ENCODE peak calls at places on chromosomes 2 and 18, in eight cellular contexts. S is HT1080, Z is B cell, B is activated T-cell treated with anti-CD3 and anti-CD28 coated beads for 1 hour, M is NCI-H2081, A is GM12865, F is tibial artery, P is stromal cell of bone marrow. L is an unnamed sample.

GRCh38 chr18:26546875-26547301 is 1.5 kb downstream of the KCTD1 start:
- DNase-seq in B (no peak), A (no peak), P (no peak), M (no peak), S (no peak), Z (no peak), F (no peak), L (no peak)

GRCh38 chr2:159895258-159896209 is 97.5 kb upstream of the CD302 start:
- DNase-seq in F (no peak), P (no peak), S (no peak), A (peak), M (no peak), Z (no peak), B (no peak), L (peak)

GRCh38 chr2:121977326-121977725 is 221.9 kb downstream of the TSN start:
- DNase-seq in Z (no peak), P (no peak), S (no peak), B (no peak), M (no peak), A (no peak), F (no peak), L (no peak)

GRCh38 chr2:185857676-185858075 is 119.1 kb downstream of the FSIP2 start:
- DNase-seq in Z (no peak), B (no peak), P (no peak), M (no peak), A (no peak), F (no peak), S (no peak), L (no peak)

GRCh38 chr2:29270606-29271005 is 155.4 kb downstream of the CLIP4 start:
- DNase-seq in Z (no peak), P (no peak), B (no peak), F (peak), M (no peak), A (no peak), S (no peak), L (no peak)

GRCh38 chr2:45643543-45644542 is 7.6 kb upstream of the PRKCE start:
- DNase-seq in B (peak), M (peak), Z (peak), A (peak), F (peak), P (no peak), S (peak), L (peak)

GRCh38 chr2:197674546-197674945 is 841 bp downstream of the RFTN2 start:
- DNase-seq in A (no peak), Z (no peak), F (no peak), P (no peak), S (no peak), B (no peak), M (no peak), L (no peak)

GRCh38 chr18:22214731-22215528 is 45.5 kb downstream of the GATA6 start:
- DNase-seq in M (no peak), P (peak), A (no peak), Z (no peak), B (no peak), F (no peak), S (peak), L (no peak)

GRCh38 chr2:24164416-24164973 is 10.4 kb upstream of the FAM228A start:
- DNase-seq in B (peak), M (no peak), F (no peak), S (peak), P (no peak), Z (peak), A (peak), L (peak)

GRCh38 chr2:167331636-167332232 is 443.5 kb downstream of the XIRP2 start:
- DNase-seq in B (no peak), A (peak), Z (no peak), P (no peak), S (no peak), F (no peak), M (no peak), L (peak)

GRCh38 chr2:112073875-112074274 is 18.8 kb downstream of the TMEM87B start:
- DNase-seq in A (no peak), F (no peak), Z (no peak), M (no peak), S (no peak), P (no peak), B (no peak), L (no peak)

GRCh38 chr2:102357975-102358374 is 2.4 kb downstream of the IL18R1 start:
- DNase-seq in P (no peak), S (no peak), B (no peak), Z (peak), F (no peak), A (peak), M (no peak), L (peak)

L was measured in GM13977.